ENCODE peak calls at places on chromosome 11, in five cellular contexts. L, F, Z, O and S are unnamed samples.

GRCh38 chr11:84289381-84289906 is 1003.3 kb upstream of the CCDC90B start:
- DNase-seq in L (no peak), F (no peak), Z (no peak), O (no peak), S (peak; percentile 48)

GRCh38 chr11:57485217-57486007 is 25.1 kb downstream of the RTN4RL2 start:
- DNase-seq in L (no peak), F (no peak), Z (no peak), O (no peak), S (no peak)

GRCh38 chr11:32435511-32435946 is at the start of gene WT1:
- DNase-seq in L (no peak), F (no peak), Z (peak; percentile 54), O (no peak), S (peak; percentile 68)

GRCh38 chr11:116641561-116642045 is 131.2 kb downstream of the BUD13 start:
- DNase-seq in L (peak; percentile 24), F (peak; percentile 19), Z (peak; percentile 59), O (no peak), S (peak; percentile 60)

GRCh38 chr11:75800136-75800675 is 14.8 kb upstream of the UVRAG start:
- DNase-seq in L (no peak), F (no peak), Z (no peak), O (no peak), S (no peak)

GRCh38 chr11:110366234-110366633 is 63.5 kb upstream of the FDX1 start:
- DNase-seq in L (no peak), F (no peak), Z (peak; percentile 67), O (no peak), S (no peak)

GRCh38 chr11:19767691-19768151 is 55.1 kb downstream of the NAV2 start:
- DNase-seq in L (no peak), F (no peak), Z (no peak), O (no peak), S (no peak)

GRCh38 chr11:120511804-120512726 is 517 bp downstream of the GRIK4 start:
- DNase-seq in L (no peak), F (no peak), Z (no peak), O (no peak), S (no peak)

GRCh38 chr11:18010977-18011586 is 1.8 kb downstream of the SERGEF start:
- DNase-seq in L (no peak), F (no peak), Z (no peak), O (no peak), S (no peak)

GRCh38 chr11:2517386-2518064 is 72.7 kb downstream of the KCNQ1 start:
- DNase-seq in L (no peak), F (no peak), Z (no peak), O (no peak), S (no peak)

GRCh38 chr11:203945-204586 is 3.1 kb downstream of the BET1L start:
- DNase-seq in L (no peak), F (no peak), Z (no peak), O (no peak), S (no peak)

GRCh38 chr11:33257897-33258630 is 883 bp downstream of the HIPK3 start:
- DNase-seq in L (peak; percentile 62), F (peak; percentile 84), Z (peak; percentile 85), O (peak; percentile 89), S (peak; percentile 87)

GRCh38 chr11:131656179-131656838 is 285.9 kb downstream of the NTM start:
- DNase-seq in L (no peak), F (no peak), Z (no peak), O (no peak), S (peak; percentile 91)

GRCh38 chr11:77525455-77526091 is 51.7 kb upstream of the PAK1 start:
- DNase-seq in L (no peak), F (no peak), Z (no peak), O (no peak), S (no peak)